ENCODE peak calls at places on chromosomes 5 and 9, in four cellular contexts. N, L, M and H are unnamed samples. For H3K36me3, the result is how much of the 10 kb centered on the place peaks cover.

GRCh38 chr9:133729646-133730281 is 8.4 kb downstream of the SARDH start:
- DNase-seq in N (peak), L (no peak), M (no peak), H (no peak)

GRCh38 chr5:155728146-155728856 is 598.7 kb upstream of the SGCD start:
- DNase-seq in N (no peak), L (peak), M (no peak), H (no peak)

GRCh38 chr5:65121880-65122436 is 353.2 kb downstream of the CWC27 start:
- DNase-seq in N (no peak), L (peak), M (no peak), H (no peak)

GRCh38 chr5:157108961-157109360 is at the start of gene HAVCR2:
- DNase-seq in N (no peak), L (no peak), M (no peak), H (no peak)

GRCh38 chr9:137488330-137488653 is 29.2 kb upstream of the NSMF start:
- DNase-seq in N (no peak), L (peak), M (no peak), H (no peak)

GRCh38 chr5:169577966-169578365 is 5.6 kb upstream of the SPDL1 start:
- DNase-seq in N (no peak), L (peak), M (no peak), H (no peak)

GRCh38 chr5:132459983-132460834 is 30.4 kb downstream of the IRF1 start:
- DNase-seq in N (peak), L (no peak), M (no peak), H (no peak)

GRCh38 chr9:137298983-137299521 is 3.0 kb downstream of the NRARP start:
- DNase-seq in N (no peak), L (no peak), M (no peak), H (no peak)

GRCh38 chr5:43631182-43631910 is 28.4 kb downstream of the NNT start:
- DNase-seq in N (peak), L (peak), M (no peak), H (no peak)

GRCh38 chr5:150066436-150066835 is 19.9 kb downstream of the CSF1R start:
- DNase-seq in N (no peak), L (no peak), M (no peak), H (no peak)

GRCh38 chr9:115694014-115694413 is 459.6 kb upstream of the PAPPA start:
- DNase-seq in N (no peak), L (peak), M (no peak), H (no peak)

GRCh38 chr5:112142769-112143270 is 276.3 kb downstream of the EPB41L4A start:
- DNase-seq in N (peak), L (peak), M (no peak), H (no peak)

GRCh38 chr9:25716220-25716872 is 38.1 kb upstream of the TUSC1 start:
- DNase-seq in N (no peak), L (peak), M (no peak), H (no peak)

DNA sequence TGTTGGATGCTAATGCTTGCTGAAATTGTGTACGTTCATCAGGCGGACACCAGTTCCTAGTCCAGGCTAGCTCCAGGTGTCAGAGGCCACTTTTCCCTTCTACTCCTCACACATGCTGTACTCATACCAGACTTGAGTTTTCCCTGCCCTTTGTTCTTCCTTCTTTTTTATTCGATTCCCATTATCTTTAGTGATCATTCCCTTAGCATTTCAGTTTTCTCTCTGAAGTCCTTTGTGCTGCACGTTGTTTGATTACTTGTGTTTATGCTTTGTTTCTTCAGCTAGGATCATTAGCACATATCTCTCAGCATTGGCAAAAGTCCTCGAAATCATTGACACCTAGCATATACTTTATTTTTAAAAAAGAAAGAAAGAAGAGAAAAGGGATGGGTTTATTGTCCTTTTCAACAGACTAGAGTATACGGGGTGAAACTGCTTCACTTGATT is 409 bp upstream of the COX7C start:
- DNase-seq in N (no peak), L (no peak), M (no peak), H (no peak)
- H3K4me3 ChIP-seq in N (no peak), L (no peak), M (no peak), H (no peak)

GRCh38 chr5:128674837-128675446 is 136.9 kb upstream of the FBN2 start:
- DNase-seq in N (no peak), L (peak), M (no peak), H (no peak)
- TF ChIP-seq CTCF in N (peak), L (peak), M (peak), H (peak)

GRCh38 chr9:34121996-34122395 is 4.5 kb downstream of the DCAF12 start:
- DNase-seq in N (no peak), L (peak), M (no peak), H (no peak)

GRCh38 chr9:34124923-34125322 is 1.6 kb downstream of the DCAF12 start:
- DNase-seq in N (peak), L (peak), M (no peak), H (no peak)

GRCh38 chr9:34124103-34124502 is 2.4 kb downstream of the DCAF12 start:
- DNase-seq in N (no peak), L (no peak), M (no peak), H (no peak)

GRCh38 chr9:34123682-34124081 is 2.8 kb downstream of the DCAF12 start:
- DNase-seq in N (peak), L (no peak), M (peak), H (no peak)

GRCh38 chr9:34119713-34120112 is 6.8 kb downstream of the DCAF12 start:
- DNase-seq in N (no peak), L (no peak), M (no peak), H (no peak)
- H3K36me3 ChIP-seq in N (under half), L (under half), M (under half), H (under half)

DNA sequence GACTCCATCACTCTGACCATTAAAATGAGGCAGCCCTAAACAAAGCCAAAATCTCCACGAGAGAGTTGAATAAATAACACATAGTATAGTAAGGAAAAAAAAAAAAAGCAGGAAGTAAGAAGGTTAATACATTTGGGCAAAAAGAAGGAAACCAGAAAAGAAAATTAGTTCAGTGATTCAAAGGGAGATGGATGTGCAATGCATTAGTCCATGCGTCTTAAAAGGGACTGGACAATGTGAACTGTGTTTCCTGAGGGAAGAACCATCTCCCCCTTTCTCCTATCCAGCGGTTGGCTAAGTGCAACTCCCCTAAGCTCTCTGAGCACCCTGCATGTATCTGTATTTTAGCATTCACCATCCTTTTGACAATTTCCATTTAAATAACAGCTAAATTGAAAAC is 1.4 kb downstream of the ANKRA2 start:
- DNase-seq in N (no peak), L (peak), M (no peak), H (no peak)
- H3K4me3 ChIP-seq in N (peak), L (peak), M (peak), H (peak)

DNA sequence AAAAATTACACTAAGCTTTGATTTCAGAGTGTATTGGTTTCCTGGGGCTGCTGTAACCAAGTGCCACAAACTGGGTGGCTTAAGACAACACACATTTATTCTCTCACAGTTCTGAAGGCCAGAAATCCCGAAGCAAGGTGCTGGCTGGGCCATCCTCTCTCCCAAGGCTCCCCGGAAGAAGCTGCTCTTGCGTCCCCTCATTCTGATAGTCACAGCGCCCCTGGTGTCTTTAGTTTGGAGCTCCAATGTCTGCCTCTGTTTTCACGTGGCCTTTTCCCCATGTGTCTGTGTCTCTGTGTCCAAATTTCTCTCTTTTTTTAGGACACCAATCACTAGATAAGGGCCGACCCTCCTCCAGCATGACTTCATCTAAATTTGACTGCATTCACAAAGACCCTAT is 56.7 kb downstream of the ROPN1L start:
- DNase-seq in N (no peak), L (no peak), M (no peak), H (no peak)
- TF ChIP-seq CTCF in N (no peak), L (no peak), M (no peak), H (no peak)

DNA sequence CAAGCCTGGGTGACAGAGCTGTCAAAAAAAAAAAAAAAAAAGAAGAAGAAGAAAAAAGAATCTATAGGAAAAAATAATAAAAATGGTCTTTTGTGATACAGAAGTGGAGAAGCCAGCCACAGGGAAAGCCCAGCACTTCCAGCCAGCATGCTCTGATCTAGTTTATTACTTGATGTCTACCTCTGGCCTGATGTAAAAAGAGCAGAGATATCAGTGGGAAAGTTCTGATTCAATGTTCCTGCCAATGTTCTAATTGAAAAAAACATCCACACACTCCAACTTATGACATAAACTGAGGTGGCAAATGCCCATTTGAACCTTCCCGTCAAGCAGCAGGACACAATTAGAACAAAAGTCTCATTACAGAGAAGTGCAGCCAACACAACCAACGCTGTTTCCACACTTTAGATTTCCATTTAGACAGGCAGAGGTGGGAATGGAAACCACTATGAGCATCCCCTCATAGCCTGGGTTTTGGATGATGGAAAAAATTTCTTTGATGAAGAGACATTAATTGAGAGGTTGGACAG is 5.7 kb downstream of the RBM18 start:
- DNase-seq in N (no peak), L (no peak), M (no peak), H (no peak)
- H3K36me3 ChIP-seq in N (under half), L (under half), M (under half), H (under half)